ENCODE peak calls at places on chromosome 18, in four cellular contexts. E, F, Y and V are unnamed samples.

GRCh38 chr18:10234912-10235439 is 219.5 kb upstream of the APCDD1 start:
- DNase-seq in Y (no peak), F (no peak), E (no peak), V (no peak)

GRCh38 chr18:64807560-64807959 is 658.7 kb upstream of the LINC00305 start:
- DNase-seq in F (no peak), E (no peak), Y (no peak), V (no peak)

GRCh38 chr18:71398530-71398929 is 1109.7 kb downstream of the SOCS6 start:
- DNase-seq in E (no peak), F (no peak), Y (no peak), V (peak; percentile 32)

GRCh38 chr18:25329783-25330182 is 22.2 kb downstream of the ZNF521 start:
- DNase-seq in F (no peak), E (no peak), Y (no peak), V (no peak)

GRCh38 chr18:43648002-43648401 is 370.7 kb upstream of the SYT4 start:
- DNase-seq in Y (no peak), F (no peak), E (no peak), V (no peak)

GRCh38 chr18:44090453-44090852 is 590.2 kb upstream of the SETBP1 start:
- DNase-seq in F (no peak), Y (no peak), E (no peak), V (no peak)

GRCh38 chr18:62663731-62664336 is 51.5 kb upstream of the PHLPP1 start:
- DNase-seq in F (no peak), E (no peak), Y (no peak), V (no peak)

GRCh38 chr18:48805826-48806535 is 144.8 kb downstream of the SMAD7 start:
- DNase-seq in F (peak; percentile 2), E (peak; percentile 5), Y (peak; percentile 19), V (no peak)

GRCh38 chr18:54942144-54942543 is 17.1 kb downstream of the CCDC68 start:
- DNase-seq in Y (no peak), E (no peak), F (no peak), V (no peak)

GRCh38 chr18:79353238-79353637 is 42.5 kb upstream of the NFATC1 start:
- DNase-seq in F (no peak), Y (no peak), E (no peak), V (no peak)

GRCh38 chr18:79611040-79611681 is 68.4 kb upstream of the CTDP1 start:
- DNase-seq in F (no peak), Y (peak; percentile 19), E (no peak), V (peak; percentile 6)

GRCh38 chr18:30811580-30811979 is 231.0 kb downstream of the DSC3 start:
- DNase-seq in E (no peak), Y (no peak), F (no peak), V (no peak)

GRCh38 chr18:69518989-69519388 is 118.3 kb downstream of the DOK6 start:
- DNase-seq in Y (no peak), E (no peak), F (no peak), V (no peak)

GRCh38 chr18:906416-907170 is 1.9 kb downstream of the ADCYAP1 start:
- DNase-seq in F (no peak), E (no peak), Y (no peak), V (no peak)

GRCh38 chr18:56233595-56233994 is 404.8 kb downstream of the TXNL1 start:
- DNase-seq in F (no peak), E (no peak), Y (peak; percentile 42), V (no peak)

GRCh38 chr18:79399275-79400081 is 3.7 kb downstream of the NFATC1 start:
- DNase-seq in E (no peak), F (peak; percentile 52), Y (no peak), V (no peak)

GRCh38 chr18:37270046-37270665 is 295.4 kb downstream of the CELF4 start:
- DNase-seq in E (no peak), F (no peak), Y (no peak), V (peak; percentile 59)

GRCh38 chr18:5444269-5444668 is 99.5 kb downstream of the EPB41L3 start:
- DNase-seq in Y (no peak), F (no peak), E (no peak), V (no peak)

GRCh38 chr18:13871701-13872100 is 43.6 kb downstream of the MC2R start:
- DNase-seq in F (no peak), Y (no peak), E (no peak), V (no peak)

GRCh38 chr18:79495591-79496071 is 99.9 kb downstream of the NFATC1 start:
- DNase-seq in Y (peak; percentile 8), E (no peak), F (no peak), V (no peak)

GRCh38 chr18:44537521-44537920 is 143.2 kb upstream of the SETBP1 start:
- DNase-seq in Y (peak; percentile 63), F (no peak), E (no peak), V (peak; percentile 56)

GRCh38 chr18:59546164-59546563 is 151.1 kb downstream of the CCBE1 start:
- DNase-seq in Y (no peak), E (no peak), F (no peak), V (peak; percentile 4)

GRCh38 chr18:3579701-3580100 is 129.7 kb downstream of the TGIF1 start:
- DNase-seq in F (no peak), E (no peak), Y (no peak), V (no peak)

GRCh38 chr18:55539240-55539639 is 48.8 kb downstream of the TCF4 start:
- DNase-seq in F (no peak), Y (no peak), E (no peak), V (no peak)

GRCh38 chr18:63553117-63553516 is 10.9 kb downstream of the SERPINB12 start:
- DNase-seq in E (no peak), Y (no peak), F (no peak), V (peak; percentile 56)

GRCh38 chr18:26901020-26901419 is 35.5 kb upstream of the AQP4 start:
- DNase-seq in E (no peak), Y (no peak), F (no peak), V (no peak)

GRCh38 chr18:34787931-34788532 is 77.9 kb downstream of the DTNA start:
- DNase-seq in Y (no peak), E (peak; percentile 23), F (no peak), V (peak; percentile 32)

GRCh38 chr18:3171631-3172030 is 48.1 kb downstream of the MYOM1 start:
- DNase-seq in E (no peak), Y (no peak), F (no peak), V (no peak)

DNA sequence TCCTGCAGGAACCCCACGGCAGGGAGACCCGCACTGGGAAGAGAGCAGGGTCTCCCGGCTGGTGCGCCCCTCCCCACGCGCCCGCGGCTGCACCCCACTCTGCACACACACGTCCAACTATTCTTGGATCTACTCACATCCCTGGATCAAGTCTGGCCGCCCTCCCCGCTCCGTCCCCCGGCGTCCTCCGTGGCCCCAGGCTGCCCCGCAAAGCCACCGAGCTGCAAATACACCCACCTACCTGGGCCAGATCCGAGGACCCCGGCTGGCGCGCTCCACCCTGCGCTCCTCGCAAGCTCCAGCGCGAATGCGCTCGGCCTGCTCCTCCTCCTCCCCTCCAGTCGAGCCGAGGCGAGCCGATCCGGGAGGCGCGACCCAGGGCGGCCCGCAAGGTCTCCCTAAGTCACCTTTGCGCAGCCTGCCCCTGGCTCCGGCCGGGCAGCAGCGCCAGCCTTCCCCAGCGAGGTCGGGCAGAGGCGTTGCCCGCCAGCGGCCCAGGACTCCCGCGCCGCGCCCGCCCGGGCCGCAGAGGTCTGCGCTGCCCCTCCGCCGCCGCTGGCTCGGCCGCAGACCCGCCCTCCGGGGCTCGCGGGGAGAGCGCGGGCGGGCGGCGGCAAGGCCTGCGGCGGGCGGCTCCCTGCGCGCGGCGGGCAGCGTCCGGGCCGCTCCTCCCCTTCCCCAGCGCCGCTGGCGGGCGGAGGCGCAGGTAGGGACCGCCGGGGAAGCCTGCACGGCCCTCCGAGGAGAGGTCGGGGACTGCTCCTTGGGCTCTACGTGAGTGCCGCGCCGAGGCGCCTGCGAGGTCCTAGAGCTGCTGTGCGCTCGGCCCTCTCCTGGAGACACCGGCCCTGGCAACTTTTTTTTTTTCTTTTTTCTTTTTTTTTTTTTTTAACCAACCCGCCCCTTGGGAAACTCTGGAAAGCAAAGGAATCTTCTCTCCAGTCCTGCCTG is 126.0 kb downstream of the OSBPL1A start:
- DNase-seq in E (peak; percentile 73), F (no peak), Y (peak; percentile 67), V (peak; percentile 77)
- TF ChIP-seq CTCF in E (peak; percentile 40), F (no peak), Y (peak; percentile 10), V (no peak)

GRCh38 chr18:76689646-76690264 is 132.6 kb upstream of the ZNF236 start:
- DNase-seq in Y (no peak), F (no peak), E (no peak), V (no peak)
- TF ChIP-seq CTCF in Y (no peak), F (no peak), E (no peak), V (no peak)

GRCh38 chr18:60861575-60861974 is 471.7 kb upstream of the CDH20 start:
- DNase-seq in E (no peak), Y (no peak), F (no peak), V (no peak)

GRCh38 chr18:60870261-60870966 is 462.8 kb upstream of the CDH20 start:
- DNase-seq in Y (no peak), F (no peak), E (no peak), V (no peak)

GRCh38 chr18:60865801-60866200 is 467.4 kb upstream of the CDH20 start:
- DNase-seq in E (no peak), F (no peak), Y (no peak), V (no peak)
- TF ChIP-seq CTCF in E (no peak), F (no peak), Y (no peak), V (no peak)

GRCh38 chr18:8904316-8904715 is 198.2 kb upstream of the NDUFV2 start:
- DNase-seq in Y (no peak), F (no peak), E (no peak), V (no peak)

GRCh38 chr18:8898990-8899389 is 193.6 kb downstream of the MTCL1 start:
- DNase-seq in Y (no peak), E (no peak), F (no peak), V (peak; percentile 25)

GRCh38 chr18:8895987-8896619 is 190.7 kb downstream of the MTCL1 start:
- DNase-seq in E (no peak), F (no peak), Y (no peak), V (no peak)

GRCh38 chr18:8900552-8900951 is 195.2 kb downstream of the MTCL1 start:
- DNase-seq in Y (no peak), E (no peak), F (no peak), V (no peak)

DNA sequence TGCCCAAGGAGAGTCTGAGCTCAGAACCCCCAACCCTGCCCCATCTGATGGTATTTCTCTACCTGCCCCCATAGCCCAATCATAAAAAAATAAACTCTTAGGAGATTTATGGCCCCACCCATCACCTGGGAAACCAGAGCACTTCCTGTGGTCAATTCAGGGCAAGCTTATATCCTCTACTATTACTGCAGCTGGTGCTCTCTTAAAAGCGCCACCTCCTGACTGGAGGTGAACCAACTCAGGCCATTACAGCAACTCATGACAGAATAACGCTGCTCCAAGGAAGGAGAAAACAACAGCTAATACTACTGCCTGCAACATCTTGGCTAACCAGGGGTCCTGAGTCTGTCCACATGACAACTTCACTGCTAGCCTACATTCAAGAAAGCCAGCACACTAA is 195.7 kb downstream of the MTCL1 start:
- DNase-seq in E (no peak), F (no peak), Y (no peak), V (no peak)
- TF ChIP-seq CTCF in E (no peak), F (no peak), Y (no peak), V (no peak)